ENCODE peak calls at places on chromosomes 1 and 21, in five cellular contexts. H is A549, G is Peyer's patch, Z is sigmoid colon, L is adrenal gland. M is an unnamed sample.
A peak's percentile ranks its signal among the peaks of the same experiment; 100 is the strongest.

GRCh38 chr1:9280015-9280860 is 12.5 kb upstream of the SPSB1 start:
- DNase-seq in H (peak; percentile 89), L (peak; percentile 94), G (peak; percentile 76), Z (peak; percentile 82), M (no peak)

GRCh38 chr1:214558002-214558770 is 6.8 kb upstream of the PTPN14 start:
- DNase-seq in H (peak; percentile 38), G (no peak), L (no peak), Z (no peak), M (no peak)

GRCh38 chr21:42815217-42815616 is 64.1 kb downstream of the WDR4 start:
- DNase-seq in H (no peak), G (no peak), Z (no peak), L (no peak), M (no peak)

GRCh38 chr1:208053661-208054060 is 142.7 kb upstream of the CD34 start:
- DNase-seq in H (no peak), Z (no peak), G (no peak), L (no peak), M (no peak)

GRCh38 chr1:208036177-208036808 is 125.4 kb upstream of the CD34 start:
- DNase-seq in G (no peak), H (peak; percentile 28), Z (no peak), L (no peak), M (no peak)

GRCh38 chr1:61379693-61380092 is 297.3 kb downstream of the NFIA start:
- DNase-seq in Z (no peak), H (no peak), L (no peak), G (no peak), M (no peak)

GRCh38 chr1:33407750-33408436 is 23.0 kb downstream of the PHC2 start:
- DNase-seq in G (no peak), L (no peak), H (no peak), Z (no peak), M (no peak)

GRCh38 chr21:26136686-26137085 is 33.9 kb downstream of the APP start:
- DNase-seq in G (no peak), L (no peak), H (no peak), Z (no peak), M (no peak)

GRCh38 chr1:24363994-24364393 is 44.8 kb downstream of the GRHL3 start:
- DNase-seq in H (no peak), Z (no peak), L (no peak), G (no peak), M (no peak)

GRCh38 chr1:85314726-85315125 is 38.3 kb upstream of the BCL10 start:
- DNase-seq in Z (no peak), H (no peak), G (no peak), L (no peak), M (no peak)

GRCh38 chr1:69739181-69739580 is 171.5 kb downstream of the LRRC7 start:
- DNase-seq in L (no peak), G (no peak), H (no peak), Z (no peak), M (no peak)

GRCh38 chr1:21944261-21945074 is 7.4 kb upstream of the HSPG2 start:
- DNase-seq in G (no peak), Z (no peak), H (no peak), L (no peak), M (peak; percentile 57)

GRCh38 chr1:205270271-205270670 is 42.5 kb downstream of the TMCC2 start:
- DNase-seq in G (no peak), H (no peak), Z (no peak), L (no peak), M (no peak)

GRCh38 chr1:157307491-157307890 is 169.3 kb upstream of the ETV3 start:
- DNase-seq in H (no peak), G (no peak), Z (no peak), L (no peak), M (no peak)

GRCh38 chr1:199161319-199161680 is 522.5 kb downstream of the PTPRC start:
- DNase-seq in L (no peak), H (no peak), Z (no peak), G (no peak), M (no peak)

GRCh38 chr21:29295066-29295650 is 3.6 kb upstream of the BACH1 start:
- DNase-seq in Z (no peak), L (no peak), H (no peak), G (no peak), M (no peak)

GRCh38 chr1:24714859-24715520 is 30.3 kb upstream of the CLIC4 start:
- DNase-seq in L (peak; percentile 43), H (no peak), G (no peak), Z (peak; percentile 78), M (no peak)

GRCh38 chr1:184387069-184387870 is 441 bp downstream of the C1orf21 start:
- DNase-seq in H (no peak), L (peak; percentile 63), G (peak; percentile 61), Z (peak; percentile 76), M (peak; percentile 43)
- TF ChIP-seq POLR2A in H (no peak), L (no peak), G (no peak), Z (no peak), M (no peak)

DNA sequence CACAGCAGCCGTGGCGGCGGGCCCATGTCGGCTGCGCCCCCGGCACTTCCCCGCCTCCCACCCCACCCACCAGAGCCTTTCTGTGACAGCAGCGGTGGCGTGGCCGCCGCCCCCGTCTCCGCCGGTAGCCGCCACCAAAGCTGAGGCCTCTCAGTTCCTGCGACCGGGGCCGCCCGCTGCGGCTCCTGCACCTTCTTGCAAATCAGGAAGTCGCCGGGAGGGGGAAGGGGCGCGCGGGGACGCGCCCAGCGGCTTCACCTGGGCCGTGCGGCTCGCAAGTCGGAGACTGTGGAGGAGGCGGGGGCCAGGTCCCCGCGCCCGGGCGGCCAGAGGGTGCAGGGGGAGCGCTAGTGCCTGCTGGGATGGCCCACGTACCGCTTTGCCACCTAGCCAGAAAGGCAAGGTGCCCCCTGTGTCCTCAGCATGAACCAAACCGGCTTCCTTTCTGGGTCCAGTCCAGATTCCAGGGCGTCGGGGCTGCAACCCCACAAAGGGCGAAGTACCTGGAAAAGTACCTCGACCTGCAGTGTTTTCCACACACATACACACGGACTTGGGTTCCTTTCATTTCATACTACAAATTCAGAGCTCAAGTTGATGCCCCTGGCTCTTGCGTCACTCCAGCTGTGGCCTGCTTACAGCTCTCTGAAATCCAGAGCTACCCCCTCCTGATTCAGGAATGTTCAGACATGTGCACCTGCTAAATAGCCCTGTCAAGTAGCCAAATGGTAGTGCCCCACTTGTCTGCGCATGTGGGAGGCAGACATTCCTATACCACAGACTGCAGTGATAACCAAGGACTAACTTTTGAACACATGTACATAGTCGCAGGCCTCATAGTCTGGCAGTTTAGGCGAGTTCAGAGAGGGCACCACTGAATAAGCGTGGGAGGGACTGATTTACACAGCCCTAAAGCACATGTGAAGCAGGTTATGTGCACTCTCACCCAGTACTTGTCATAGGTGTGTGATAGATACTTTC is at the start of gene DENND1B:
- DNase-seq in L (peak; percentile 75), H (peak; percentile 39), Z (peak; percentile 83), G (peak; percentile 96), M (peak; percentile 81)
- TF ChIP-seq POLR2A in L (no peak), H (peak; percentile 35), Z (no peak), G (peak; percentile 67), M (peak; percentile 58)

GRCh38 chr1:151292207-151293030 is 10.3 kb downstream of the ZNF687 start:
- DNase-seq in Z (no peak), H (no peak), G (no peak), L (no peak), M (no peak)
- TF ChIP-seq POLR2A in Z (no peak), H (no peak), G (no peak), L (no peak), M (no peak)

DNA sequence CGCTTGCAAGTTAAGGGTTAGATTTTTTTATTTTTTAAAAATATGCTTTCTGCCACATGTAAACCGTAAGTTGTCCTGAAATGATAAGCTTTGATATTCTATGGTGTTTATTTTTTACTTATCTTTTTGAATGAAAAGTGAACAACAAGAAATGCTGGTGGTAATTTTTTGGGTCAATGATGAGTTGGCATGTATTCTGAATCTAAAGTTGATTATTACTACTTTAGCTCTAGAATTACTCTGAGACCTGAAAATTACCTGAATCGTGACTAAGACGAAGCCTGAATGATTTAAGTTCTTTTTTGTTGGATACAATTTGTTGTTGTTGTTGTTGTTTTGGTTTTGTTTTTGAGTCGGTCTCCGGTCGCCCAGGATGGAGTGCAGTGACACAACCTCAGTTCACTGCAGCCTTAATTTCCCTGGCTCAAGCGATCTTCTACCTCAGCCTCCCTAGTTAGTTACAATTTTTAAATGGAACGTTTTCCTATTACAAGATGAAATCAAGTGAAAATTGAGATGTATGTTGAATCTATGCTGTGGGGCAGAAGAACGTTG is 922 bp downstream of the RABGGTB start:
- DNase-seq in G (no peak), L (no peak), H (no peak), Z (no peak), M (no peak)
- TF ChIP-seq POLR2A in G (no peak), L (no peak), H (no peak), Z (no peak), M (no peak)

GRCh38 chr1:150567717-150568561 is 11.5 kb downstream of the MCL1 start:
- DNase-seq in L (peak; percentile 78), G (peak; percentile 87), H (peak; percentile 43), Z (peak; percentile 97), M (peak; percentile 97)
- TF ChIP-seq POLR2A in L (peak; percentile 3), G (no peak), H (no peak), Z (no peak), M (peak; percentile 64)

GRCh38 chr1:19081218-19081893 is 124.9 kb upstream of the IFFO2 start:
- DNase-seq in G (peak; percentile 75), H (peak; percentile 25), Z (no peak), L (no peak), M (no peak)

GRCh38 chr1:19080715-19081114 is 124.2 kb upstream of the IFFO2 start:
- DNase-seq in Z (no peak), L (no peak), G (no peak), H (no peak), M (no peak)

GRCh38 chr1:19078503-19078902 is 122.0 kb upstream of the IFFO2 start:
- DNase-seq in Z (no peak), G (no peak), H (no peak), L (no peak), M (no peak)

GRCh38 chr1:19079541-19079940 is 123.1 kb upstream of the IFFO2 start:
- DNase-seq in Z (no peak), L (no peak), H (no peak), G (no peak), M (no peak)

DNA sequence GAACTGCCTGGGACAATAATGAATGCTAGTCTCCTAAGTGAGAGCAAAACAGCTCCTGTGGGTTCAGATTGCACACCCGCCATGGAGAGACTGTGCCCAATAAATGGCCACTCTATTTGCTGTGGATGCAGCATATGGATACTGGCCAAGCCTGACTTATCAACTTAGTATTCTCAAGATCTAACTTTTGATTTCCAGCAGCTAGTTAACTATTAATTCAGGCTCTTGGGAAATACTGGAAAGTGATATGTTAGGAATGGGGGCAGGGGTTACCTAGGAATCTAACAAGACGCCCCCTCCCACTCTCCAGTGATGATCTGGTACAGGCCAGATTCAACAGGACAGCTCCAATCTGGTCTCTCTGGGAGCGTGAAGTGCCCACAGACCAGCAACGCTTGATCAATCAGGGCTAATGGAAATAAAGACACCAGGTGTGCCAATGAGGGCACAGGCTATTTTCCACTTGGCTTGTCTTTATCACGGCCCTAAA is 123.6 kb upstream of the IFFO2 start:
- DNase-seq in G (no peak), Z (no peak), H (no peak), L (no peak), M (peak; percentile 87)
- TF ChIP-seq POLR2A in G (no peak), Z (no peak), H (no peak), L (no peak), M (peak; percentile 15)